ENCODE peak calls at places on chromosomes 16 and 17, in four cellular contexts. F, O, K and M are unnamed samples.

GRCh38 chr17:61324540-61324868 is 75.1 kb upstream of the TBX2 start:
- DNase-seq in O (no peak), K (no peak), F (no peak), M (no peak)

GRCh38 chr16:58495861-58496331 is 4.0 kb upstream of the NDRG4 start:
- DNase-seq in O (no peak), K (no peak), F (no peak), M (no peak)

GRCh38 chr17:50050431-50051032 is 5.4 kb upstream of the ITGA3 start:
- DNase-seq in K (no peak), F (no peak), O (no peak), M (no peak)

GRCh38 chr17:64174686-64175456 is 44.9 kb upstream of the ERN1 start:
- DNase-seq in F (no peak), O (no peak), K (no peak), M (no peak)

GRCh38 chr16:19645557-19645981 is 72.5 kb downstream of the KNOP1 start:
- DNase-seq in O (no peak), F (no peak), K (peak), M (no peak)

GRCh38 chr17:15908378-15908777 is 36.6 kb upstream of the ADORA2B start:
- DNase-seq in F (no peak), O (no peak), K (no peak), M (no peak)

GRCh38 chr17:72378414-72379395 is 257.9 kb downstream of the SOX9 start:
- DNase-seq in F (peak), K (no peak), O (no peak), M (no peak)

GRCh38 chr17:65292430-65292829 is 155.3 kb downstream of the RGS9 start:
- DNase-seq in O (no peak), K (no peak), F (no peak), M (no peak)

GRCh38 chr17:76948726-76949342 is 80.6 kb downstream of the MGAT5B start:
- DNase-seq in K (no peak), O (no peak), F (no peak), M (no peak)

GRCh38 chr17:20153231-20153630 is 144.1 kb downstream of the SPECC1 start:
- DNase-seq in O (no peak), K (no peak), F (no peak), M (no peak)

GRCh38 chr17:8924595-8924994 is 40.9 kb downstream of the PIK3R5 start:
- DNase-seq in F (no peak), O (peak), K (no peak), M (no peak)

GRCh38 chr17:72614476-72614870 is 478.0 kb downstream of the SLC39A11 start:
- DNase-seq in K (no peak), F (no peak), O (no peak), M (no peak)

GRCh38 chr17:42508426-42509164 is 27.4 kb upstream of the NAGLU start:
- DNase-seq in F (no peak), K (no peak), O (no peak), M (no peak)

GRCh38 chr16:85395913-85396878 is 216.9 kb upstream of the GSE1 start:
- DNase-seq in F (peak), O (no peak), K (peak), M (no peak)

GRCh38 chr17:80671039-80671822 is 126.6 kb downstream of the RPTOR start:
- DNase-seq in K (no peak), O (no peak), F (no peak), M (no peak)

GRCh38 chr17:8869416-8869815 is 1.9 kb upstream of the PIK3R6 start:
- DNase-seq in K (no peak), F (no peak), O (no peak), M (no peak)

GRCh38 chr17:35345926-35346771 is 27.3 kb downstream of the SLFN11 start:
- DNase-seq in K (peak), O (no peak), F (peak), M (peak)

GRCh38 chr17:41691031-41691777 is 2.5 kb downstream of the EIF1 start:
- DNase-seq in F (no peak), K (no peak), O (no peak), M (peak)

GRCh38 chr17:35590249-35590824 is 3.2 kb downstream of the AP2B1 start:
- DNase-seq in K (no peak), F (no peak), O (no peak), M (no peak)

GRCh38 chr17:58335061-58335731 is 6.6 kb upstream of the TSPOAP1 start:
- DNase-seq in F (no peak), O (no peak), K (no peak), M (no peak)

GRCh38 chr16:72099377-72099818 is 5.8 kb downstream of the DHX38 start:
- DNase-seq in K (peak), F (peak), O (peak), M (peak)

GRCh38 chr17:64950871-64951270 is 31.6 kb upstream of the LRRC37A3 start:
- DNase-seq in K (no peak), F (no peak), O (no peak), M (no peak)

GRCh38 chr16:85750021-85750826 is 672 bp downstream of the C16orf74 start:
- DNase-seq in O (no peak), K (peak), F (peak), M (peak)

GRCh38 chr17:78317817-78318400 is 42.0 kb downstream of the SOCS3 start:
- DNase-seq in K (no peak), O (no peak), F (peak), M (no peak)

GRCh38 chr17:8140058-8140412 is 12.2 kb downstream of the PER1 start:
- DNase-seq in F (peak), O (no peak), K (no peak), M (no peak)

GRCh38 chr17:27492470-27492869 is 36.2 kb downstream of the KSR1 start:
- DNase-seq in K (no peak), O (no peak), F (no peak), M (no peak)

GRCh38 chr17:78748730-78749317 is 33.2 kb downstream of the CYTH1 start:
- DNase-seq in O (peak), K (no peak), F (no peak), M (no peak)

GRCh38 chr17:4174556-4174955 is 31.6 kb downstream of the CYB5D2 start:
- DNase-seq in K (no peak), F (no peak), O (no peak), M (no peak)

GRCh38 chr17:82031885-82032627 is 578 bp downstream of the RAC3 start:
- DNase-seq in F (peak), K (peak), O (no peak), M (peak)

GRCh38 chr17:57939797-57940196 is 15.4 kb downstream of the CUEDC1 start:
- DNase-seq in F (no peak), K (no peak), O (peak), M (no peak)

GRCh38 chr17:63853260-63853659 is 10.8 kb upstream of the SMARCD2 start:
- DNase-seq in K (no peak), O (no peak), F (no peak), M (no peak)

GRCh38 chr16:11799509-11800384 is 2.7 kb upstream of the ZC3H7A start:
- DNase-seq in F (no peak), O (no peak), K (no peak), M (no peak)
- TF ChIP-seq JUND in F (no peak), O (no peak), K (no peak), M (no peak)

GRCh38 chr17:17051791-17052461 is 9.7 kb downstream of the MPRIP start:
- DNase-seq in F (no peak), K (no peak), O (no peak), M (no peak)

GRCh38 chr17:17050346-17051345 is 8.4 kb downstream of the MPRIP start:
- DNase-seq in O (no peak), F (no peak), K (no peak), M (no peak)

GRCh38 chr17:17052462-17053221 is 10.4 kb downstream of the MPRIP start:
- DNase-seq in K (no peak), F (no peak), O (no peak), M (no peak)

GRCh38 chr17:17053446-17054379 is 11.5 kb downstream of the MPRIP start:
- DNase-seq in F (no peak), K (no peak), O (no peak), M (no peak)

GRCh38 chr17:17051380-17051779 is 9.1 kb downstream of the MPRIP start:
- DNase-seq in F (no peak), O (no peak), K (no peak), M (no peak)
- TF ChIP-seq JUND in F (no peak), O (no peak), K (no peak), M (no peak)

DNA sequence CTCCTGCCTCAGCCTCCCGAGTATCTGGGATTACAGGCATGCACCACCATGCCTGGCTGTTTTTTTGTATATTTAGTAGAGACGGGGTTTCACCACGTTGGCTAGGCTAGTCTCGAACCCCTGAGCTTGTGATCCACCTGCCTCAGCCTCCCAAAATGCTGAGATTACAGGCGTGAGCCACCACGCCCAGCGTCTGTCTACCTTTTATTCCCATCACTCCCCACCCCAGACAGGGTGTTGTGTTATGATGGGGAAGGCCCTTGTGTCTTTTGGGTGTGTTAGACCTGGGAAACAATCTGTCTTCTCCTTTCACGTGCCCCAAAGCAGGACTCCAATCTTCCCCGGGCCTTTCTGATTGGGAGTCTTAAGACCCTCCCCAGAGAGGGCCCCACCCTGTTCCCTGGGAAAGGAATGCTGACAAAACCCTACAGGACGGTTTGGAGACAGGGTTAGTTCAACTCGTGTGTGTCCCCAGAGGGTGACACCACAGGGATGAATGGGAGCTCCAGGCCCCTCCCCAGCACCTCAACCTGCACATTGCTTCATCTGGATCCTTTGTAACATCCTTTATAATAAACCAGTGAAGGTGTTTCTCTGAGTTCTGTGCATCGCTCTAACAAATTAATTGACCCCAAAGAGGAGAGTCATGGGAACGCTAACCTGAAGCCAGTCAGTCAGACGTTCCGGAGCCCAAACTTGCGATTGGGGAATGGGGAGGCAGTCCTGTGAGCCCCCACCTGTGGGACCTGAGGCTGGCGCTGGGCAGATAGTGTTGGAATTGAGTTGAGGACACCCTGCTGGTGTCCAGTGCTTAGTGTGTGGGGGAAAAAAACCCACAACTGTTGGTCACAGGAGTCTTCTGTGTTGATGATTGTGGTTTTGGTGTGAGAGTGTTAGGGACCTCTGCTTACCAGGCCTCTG is 3.2 kb upstream of the ELOB start:
- DNase-seq in K (no peak), F (no peak), O (no peak), M (no peak)
- TF ChIP-seq JUND in K (no peak), F (no peak), O (no peak), M (no peak)

GRCh38 chr16:81266680-81267095 is 28.2 kb downstream of the BCO1 start:
- DNase-seq in O (no peak), K (no peak), F (no peak), M (no peak)
- TF ChIP-seq JUND in O (no peak), K (no peak), F (no peak), M (no peak)

GRCh38 chr16:3431779-3432219 is 11.5 kb downstream of the ZNF597 start:
- DNase-seq in O (no peak), F (peak), K (no peak), M (no peak)
- TF ChIP-seq JUND in O (no peak), F (no peak), K (no peak), M (no peak)

DNA sequence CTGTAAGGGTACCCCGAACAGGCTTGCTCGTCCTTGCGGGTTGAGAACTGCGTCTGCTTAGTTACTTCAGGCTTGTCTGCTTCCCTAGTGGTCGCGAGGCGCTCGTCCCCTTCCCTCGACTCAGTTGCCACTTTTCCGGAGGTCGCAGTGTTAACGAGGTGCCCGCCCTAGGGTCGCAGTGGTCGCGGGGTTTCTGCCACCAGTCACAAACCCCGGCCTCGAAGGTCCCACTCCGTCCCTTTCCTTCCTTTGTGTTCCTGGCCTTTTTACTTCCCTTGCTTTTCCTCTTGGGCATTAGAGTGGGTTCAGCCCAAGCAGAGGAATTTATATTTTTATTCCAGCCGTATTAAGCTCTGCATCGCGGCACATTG is 299 bp downstream of the NUP85 start:
- DNase-seq in K (no peak), O (no peak), F (no peak), M (no peak)
- TF ChIP-seq JUND in K (no peak), O (no peak), F (no peak), M (no peak)

DNA sequence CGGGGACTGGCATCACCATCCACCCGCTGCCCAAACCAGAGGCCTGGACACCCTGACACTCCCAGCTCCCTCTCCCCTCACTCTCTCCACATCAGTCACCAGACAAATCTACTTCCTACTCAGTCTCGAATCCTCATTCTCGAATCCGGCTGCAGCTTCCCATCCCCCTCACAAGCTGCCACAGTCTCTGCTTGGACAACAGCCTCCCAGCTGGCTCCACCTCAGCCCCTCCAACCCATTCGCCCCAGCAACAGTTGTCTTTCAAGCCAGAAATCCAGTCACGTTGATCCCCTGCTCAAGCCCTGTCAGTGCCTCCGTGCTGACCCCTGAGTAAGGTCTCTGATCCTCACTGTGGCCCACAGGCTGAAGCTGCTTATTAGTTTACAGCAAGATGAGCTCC is 44.2 kb upstream of the MTSS2 start:
- DNase-seq in O (no peak), K (no peak), F (no peak), M (no peak)
- TF ChIP-seq JUND in O (no peak), K (no peak), F (no peak), M (no peak)

GRCh38 chr16:12868169-12868568 is 33.2 kb upstream of the SHISA9 start:
- DNase-seq in F (no peak), K (no peak), O (no peak), M (no peak)
- TF ChIP-seq JUND in F (no peak), K (no peak), O (no peak), M (no peak)

DNA sequence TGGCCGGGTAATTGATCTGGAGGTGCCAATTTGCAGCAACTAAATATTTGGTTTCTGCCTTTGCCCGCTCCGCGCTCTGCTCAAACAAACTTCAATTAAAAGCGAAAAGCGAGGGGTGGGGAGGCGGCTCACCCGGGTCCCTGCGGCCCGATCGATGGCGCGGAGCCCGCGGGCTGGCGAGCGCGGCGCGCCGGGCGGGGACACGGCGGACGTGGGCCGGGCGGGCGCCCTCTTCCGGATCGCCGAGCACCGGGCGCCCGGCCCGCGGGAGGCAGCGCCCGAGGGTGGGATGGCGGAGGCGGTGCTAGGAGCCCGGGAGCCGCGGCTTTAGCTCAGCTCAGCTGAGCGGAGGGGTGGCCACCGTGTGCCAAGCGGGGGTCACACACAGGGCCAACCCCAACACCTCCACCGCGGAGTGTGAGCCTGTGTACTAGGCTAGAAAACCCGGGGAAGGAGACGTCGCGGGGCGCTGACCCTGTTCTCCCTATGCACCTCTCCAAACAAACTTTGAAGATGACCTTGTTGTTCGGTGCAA is 32.2 kb downstream of the DCAKD start:
- DNase-seq in O (no peak), F (peak), K (no peak), M (peak)
- TF ChIP-seq JUND in O (no peak), F (no peak), K (no peak), M (no peak)

GRCh38 chr17:32954477-32954876 is 26.5 kb downstream of the TMEM98 start:
- DNase-seq in K (no peak), F (no peak), O (no peak), M (no peak)
- TF ChIP-seq JUND in K (no peak), F (no peak), O (no peak), M (no peak)